ENCODE peak calls at places on chromosome 18, in nine cellular contexts. G, Y, U, B, N, W, M, J and T are unnamed samples.

GRCh38 chr18:23487738-23488625 is 15.3 kb upstream of the RMC1 start:
- DNase-seq in U (peak), Y (no peak), N (peak), J (peak), M (peak), W (peak), G (peak), B (no peak), T (peak)

GRCh38 chr18:57621252-57621607 is 406 bp downstream of the NARS1 start:
- DNase-seq in Y (no peak), G (no peak), B (no peak), U (no peak), J (no peak), N (no peak), W (no peak), M (peak), T (no peak)

GRCh38 chr18:77000527-77000926 is 132.1 kb downstream of the MBP start:
- DNase-seq in U (peak), N (peak), J (peak), W (peak), Y (peak), G (no peak), B (peak), M (peak), T (no peak)

GRCh38 chr18:49001111-49001510 is 50.3 kb upstream of the SMAD7 start:
- DNase-seq in M (no peak), U (no peak), J (no peak), B (no peak), N (no peak), Y (no peak), W (no peak), G (no peak), T (no peak)

GRCh38 chr18:31100598-31101147 is 1.5 kb downstream of the DSC2 start:
- DNase-seq in M (peak), W (no peak), Y (no peak), J (no peak), N (no peak), B (peak), G (no peak), U (no peak), T (no peak)

GRCh38 chr18:50944245-50944917 is 23.5 kb upstream of the ELAC1 start:
- DNase-seq in G (no peak), U (no peak), N (no peak), Y (no peak), M (peak), B (no peak), W (no peak), J (no peak), T (no peak)

GRCh38 chr18:5456577-5457466 is 87.0 kb downstream of the EPB41L3 start:
- DNase-seq in W (no peak), Y (no peak), M (peak), N (no peak), B (no peak), U (peak), G (no peak), J (no peak), T (no peak)

GRCh38 chr18:36366994-36367839 is 69.7 kb downstream of the FHOD3 start:
- DNase-seq in Y (no peak), U (no peak), N (no peak), W (no peak), M (peak), B (no peak), J (no peak), G (peak), T (no peak)

GRCh38 chr18:46721331-46721730 is 35.5 kb downstream of the ST8SIA5 start:
- DNase-seq in Y (no peak), G (no peak), W (no peak), M (no peak), N (no peak), J (no peak), U (no peak), B (no peak), T (no peak)

GRCh38 chr18:50715919-50716318 is 103.9 kb downstream of the MRO start:
- DNase-seq in M (peak), B (no peak), N (no peak), G (no peak), J (no peak), U (no peak), W (no peak), Y (no peak), T (no peak)

GRCh38 chr18:52216686-52217085 is 123.3 kb upstream of the DCC start:
- DNase-seq in J (no peak), W (no peak), N (no peak), G (no peak), B (no peak), M (peak), U (no peak), Y (no peak), T (no peak)

GRCh38 chr18:35143615-35144596 is 96.9 kb upstream of the ZNF397 start:
- DNase-seq in B (peak), N (peak), W (peak), G (peak), U (peak), M (peak), J (peak), Y (no peak), T (no peak)

GRCh38 chr18:74918276-74918675 is 290.7 kb downstream of the PTGR3 start:
- DNase-seq in M (no peak), Y (no peak), U (no peak), W (no peak), J (no peak), B (no peak), N (no peak), G (no peak), T (no peak)

GRCh38 chr18:8634508-8634907 is 25.3 kb downstream of the RAB12 start:
- DNase-seq in N (no peak), W (no peak), Y (no peak), B (no peak), U (no peak), M (no peak), G (no peak), J (no peak), T (no peak)

GRCh38 chr18:75211721-75212625 is 1.4 kb downstream of the TSHZ1 start:
- DNase-seq in N (no peak), Y (no peak), G (no peak), U (no peak), J (no peak), B (peak), M (peak), W (no peak), T (no peak)